ENCODE peak calls at places on chromosome 21, in nine cellular contexts. One of them, this sample, is unnamed.

GRCh38 chr21:42250422-42251403 is 31.8 kb downstream of the ABCG1 start:
- DNase-seq in SW 1271: no peak
- DNase-seq in amniotic stem cell: no peak
- DNase-seq in stimulated activated naive CD4-positive, alpha-beta T cell: no peak
- DNase-seq in CD4-positive, alpha-beta memory T cell: no peak
- DNase-seq in IMR-90: no peak
- DNase-seq in left ventricle myocardium superior: no peak
- DNase-seq in HS-5: no peak
- DNase-seq in fibroblast of the conjunctiva: no peak
- DNase-seq in this sample: no peak

GRCh38 chr21:36288651-36289243 is 31.2 kb upstream of the MORC3 start:
- DNase-seq in CD4-positive, alpha-beta memory T cell: peak; percentile 72
- DNase-seq in HS-5: no peak
- DNase-seq in stimulated activated naive CD4-positive, alpha-beta T cell: no peak
- DNase-seq in fibroblast of the conjunctiva: no peak
- DNase-seq in amniotic stem cell: no peak
- DNase-seq in left ventricle myocardium superior: no peak
- DNase-seq in SW 1271: no peak
- DNase-seq in IMR-90: peak; percentile 51
- DNase-seq in this sample: no peak

GRCh38 chr21:16865612-16866011 is 647.2 kb upstream of the CXADR start:
- DNase-seq in HS-5: no peak
- DNase-seq in fibroblast of the conjunctiva: peak; percentile 6
- DNase-seq in amniotic stem cell: no peak
- DNase-seq in SW 1271: no peak
- DNase-seq in left ventricle myocardium superior: no peak
- DNase-seq in stimulated activated naive CD4-positive, alpha-beta T cell: no peak
- DNase-seq in CD4-positive, alpha-beta memory T cell: no peak
- DNase-seq in IMR-90: peak; percentile 1
- DNase-seq in this sample: no peak

GRCh38 chr21:16302851-16303282 is 573.1 kb downstream of the USP25 start:
- DNase-seq in left ventricle myocardium superior: peak; percentile 35
- DNase-seq in IMR-90: peak; percentile 12
- DNase-seq in stimulated activated naive CD4-positive, alpha-beta T cell: no peak
- DNase-seq in SW 1271: no peak
- DNase-seq in amniotic stem cell: no peak
- DNase-seq in HS-5: no peak
- DNase-seq in CD4-positive, alpha-beta memory T cell: no peak
- DNase-seq in fibroblast of the conjunctiva: no peak
- DNase-seq in this sample: no peak

GRCh38 chr21:42424848-42425602 is 21.3 kb downstream of the UBASH3A start:
- DNase-seq in amniotic stem cell: no peak
- DNase-seq in left ventricle myocardium superior: no peak
- DNase-seq in SW 1271: no peak
- DNase-seq in CD4-positive, alpha-beta memory T cell: peak; percentile 92
- DNase-seq in fibroblast of the conjunctiva: no peak
- DNase-seq in HS-5: no peak
- DNase-seq in stimulated activated naive CD4-positive, alpha-beta T cell: peak; percentile 56
- DNase-seq in IMR-90: no peak
- DNase-seq in this sample: peak; percentile 66

GRCh38 chr21:36156815-36157670 is at the start of gene DOP1B:
- DNase-seq in fibroblast of the conjunctiva: no peak
- DNase-seq in left ventricle myocardium superior: no peak
- DNase-seq in stimulated activated naive CD4-positive, alpha-beta T cell: peak; percentile 45
- DNase-seq in IMR-90: no peak
- DNase-seq in HS-5: no peak
- DNase-seq in amniotic stem cell: no peak
- DNase-seq in SW 1271: no peak
- DNase-seq in CD4-positive, alpha-beta memory T cell: no peak
- DNase-seq in this sample: peak; percentile 22

GRCh38 chr21:46212721-46213484 is 15.7 kb downstream of the LSS start:
- DNase-seq in HS-5: no peak
- DNase-seq in amniotic stem cell: no peak
- DNase-seq in left ventricle myocardium superior: no peak
- DNase-seq in fibroblast of the conjunctiva: no peak
- DNase-seq in SW 1271: no peak
- DNase-seq in stimulated activated naive CD4-positive, alpha-beta T cell: no peak
- DNase-seq in IMR-90: no peak
- DNase-seq in CD4-positive, alpha-beta memory T cell: no peak
- DNase-seq in this sample: no peak

GRCh38 chr21:25903599-25903998 is 168.8 kb downstream of the GABPA start:
- DNase-seq in fibroblast of the conjunctiva: no peak
- DNase-seq in CD4-positive, alpha-beta memory T cell: no peak
- DNase-seq in stimulated activated naive CD4-positive, alpha-beta T cell: no peak
- DNase-seq in HS-5: no peak
- DNase-seq in IMR-90: no peak
- DNase-seq in left ventricle myocardium superior: no peak
- DNase-seq in SW 1271: no peak
- DNase-seq in amniotic stem cell: no peak
- DNase-seq in this sample: no peak

GRCh38 chr21:32137266-32137665 is 141.6 kb downstream of the MIS18A start:
- DNase-seq in amniotic stem cell: no peak
- DNase-seq in fibroblast of the conjunctiva: no peak
- DNase-seq in CD4-positive, alpha-beta memory T cell: no peak
- DNase-seq in IMR-90: no peak
- DNase-seq in SW 1271: no peak
- DNase-seq in HS-5: no peak
- DNase-seq in stimulated activated naive CD4-positive, alpha-beta T cell: no peak
- DNase-seq in left ventricle myocardium superior: no peak
- DNase-seq in this sample: no peak

GRCh38 chr21:41973427-41973831 is 19.6 kb upstream of the C2CD2 start:
- DNase-seq in HS-5: no peak
- DNase-seq in left ventricle myocardium superior: no peak
- DNase-seq in IMR-90: no peak
- DNase-seq in SW 1271: no peak
- DNase-seq in stimulated activated naive CD4-positive, alpha-beta T cell: no peak
- DNase-seq in amniotic stem cell: no peak
- DNase-seq in CD4-positive, alpha-beta memory T cell: no peak
- DNase-seq in fibroblast of the conjunctiva: no peak
- DNase-seq in this sample: no peak

GRCh38 chr21:36630485-36631206 is 68.3 kb upstream of the SIM2 start:
- DNase-seq in stimulated activated naive CD4-positive, alpha-beta T cell: peak; percentile 29
- DNase-seq in HS-5: peak; percentile 16
- DNase-seq in IMR-90: peak; percentile 22
- DNase-seq in fibroblast of the conjunctiva: no peak
- DNase-seq in amniotic stem cell: no peak
- DNase-seq in SW 1271: no peak
- DNase-seq in CD4-positive, alpha-beta memory T cell: peak; percentile 28
- DNase-seq in left ventricle myocardium superior: peak; percentile 58
- DNase-seq in this sample: peak; percentile 47

GRCh38 chr21:37700641-37701202 is 215.5 kb downstream of the KCNJ6 start:
- DNase-seq in CD4-positive, alpha-beta memory T cell: peak; percentile 6
- DNase-seq in HS-5: peak; percentile 59
- DNase-seq in left ventricle myocardium superior: peak; percentile 30
- DNase-seq in IMR-90: peak; percentile 84
- DNase-seq in stimulated activated naive CD4-positive, alpha-beta T cell: no peak
- DNase-seq in fibroblast of the conjunctiva: peak; percentile 71
- DNase-seq in SW 1271: peak; percentile 4
- DNase-seq in amniotic stem cell: peak; percentile 7
- DNase-seq in this sample: no peak

GRCh38 chr21:22710725-22711124 is 1712.5 kb downstream of the NCAM2 start:
- DNase-seq in left ventricle myocardium superior: no peak
- DNase-seq in IMR-90: no peak
- DNase-seq in amniotic stem cell: no peak
- DNase-seq in fibroblast of the conjunctiva: no peak
- DNase-seq in SW 1271: no peak
- DNase-seq in stimulated activated naive CD4-positive, alpha-beta T cell: no peak
- DNase-seq in CD4-positive, alpha-beta memory T cell: no peak
- DNase-seq in HS-5: no peak
- DNase-seq in this sample: no peak

GRCh38 chr21:17429936-17430335 is 82.9 kb upstream of the CXADR start:
- DNase-seq in HS-5: no peak
- DNase-seq in CD4-positive, alpha-beta memory T cell: no peak
- DNase-seq in left ventricle myocardium superior: no peak
- DNase-seq in amniotic stem cell: no peak
- DNase-seq in SW 1271: no peak
- DNase-seq in fibroblast of the conjunctiva: no peak
- DNase-seq in IMR-90: no peak
- DNase-seq in stimulated activated naive CD4-positive, alpha-beta T cell: no peak
- DNase-seq in this sample: no peak

GRCh38 chr21:34574581-34574980 is 40.3 kb downstream of the RCAN1 start:
- DNase-seq in amniotic stem cell: no peak
- DNase-seq in IMR-90: no peak
- DNase-seq in SW 1271: no peak
- DNase-seq in HS-5: no peak
- DNase-seq in left ventricle myocardium superior: no peak
- DNase-seq in CD4-positive, alpha-beta memory T cell: no peak
- DNase-seq in fibroblast of the conjunctiva: no peak
- DNase-seq in stimulated activated naive CD4-positive, alpha-beta T cell: no peak
- DNase-seq in this sample: no peak

GRCh38 chr21:41500931-41501381 is 7.0 kb downstream of the TMPRSS2 start:
- DNase-seq in HS-5: no peak
- DNase-seq in fibroblast of the conjunctiva: no peak
- DNase-seq in IMR-90: no peak
- DNase-seq in amniotic stem cell: no peak
- DNase-seq in stimulated activated naive CD4-positive, alpha-beta T cell: no peak
- DNase-seq in left ventricle myocardium superior: no peak
- DNase-seq in CD4-positive, alpha-beta memory T cell: no peak
- DNase-seq in SW 1271: no peak
- DNase-seq in this sample: no peak

GRCh38 chr21:37435120-37435519 is 68.5 kb downstream of the DYRK1A start:
- DNase-seq in SW 1271: no peak
- DNase-seq in amniotic stem cell: peak; percentile 40
- DNase-seq in CD4-positive, alpha-beta memory T cell: peak; percentile 77
- DNase-seq in fibroblast of the conjunctiva: peak; percentile 90
- DNase-seq in IMR-90: peak; percentile 80
- DNase-seq in stimulated activated naive CD4-positive, alpha-beta T cell: peak; percentile 63
- DNase-seq in left ventricle myocardium superior: peak; percentile 43
- DNase-seq in HS-5: no peak
- DNase-seq in this sample: no peak

GRCh38 chr21:42179316-42179715 is 39.6 kb upstream of the ABCG1 start:
- DNase-seq in IMR-90: no peak
- DNase-seq in stimulated activated naive CD4-positive, alpha-beta T cell: no peak
- DNase-seq in amniotic stem cell: no peak
- DNase-seq in left ventricle myocardium superior: no peak
- DNase-seq in HS-5: no peak
- DNase-seq in SW 1271: no peak
- DNase-seq in fibroblast of the conjunctiva: no peak
- DNase-seq in CD4-positive, alpha-beta memory T cell: no peak
- DNase-seq in this sample: no peak

GRCh38 chr21:35352066-35352770 is 303.1 kb upstream of the RUNX1 start:
- DNase-seq in amniotic stem cell: no peak
- DNase-seq in HS-5: no peak
- DNase-seq in left ventricle myocardium superior: no peak
- DNase-seq in IMR-90: peak; percentile 71
- DNase-seq in stimulated activated naive CD4-positive, alpha-beta T cell: no peak
- DNase-seq in SW 1271: no peak
- DNase-seq in CD4-positive, alpha-beta memory T cell: no peak
- DNase-seq in fibroblast of the conjunctiva: no peak
- DNase-seq in this sample: no peak